ENCODE peak calls at places on chromosomes 16 and 17, in four cellular contexts. I is transverse colon, X is sigmoid colon, F is A549. J is an unnamed sample. For H3K4me1, the result is how much of the 10 kb centered on the place peaks cover.

GRCh38 chr17:59413014-59413725 is 81.7 kb downstream of the YPEL2 start:
- DNase-seq in I (no peak), X (no peak), F (no peak), J (no peak)

GRCh38 chr17:1643293-1643998 is 2.1 kb downstream of the SCARF1 start:
- DNase-seq in I (peak), X (no peak), F (peak), J (no peak)

GRCh38 chr17:6667516-6667915 is 16.0 kb downstream of the C17orf100 start:
- DNase-seq in I (no peak), X (no peak), F (no peak), J (no peak)

GRCh38 chr17:7046127-7046724 is 2.3 kb upstream of the SLC16A11 start:
- DNase-seq in I (peak), X (no peak), F (no peak), J (no peak)

GRCh38 chr16:25052530-25052929 is 37.4 kb upstream of the ARHGAP17 start:
- DNase-seq in I (no peak), X (no peak), F (no peak), J (no peak)

GRCh38 chr17:72772331-72772821 is 320.1 kb downstream of the SLC39A11 start:
- DNase-seq in I (peak), X (no peak), F (no peak), J (no peak)

GRCh38 chr17:79789943-79790804 is 6.7 kb downstream of the CBX8 start:
- DNase-seq in I (peak), X (no peak), F (peak), J (no peak)

GRCh38 chr16:69187891-69188451 is 1.0 kb downstream of the SNTB2 start:
- DNase-seq in I (peak), X (peak), F (peak), J (peak)

GRCh38 chr17:8658800-8659199 is 28.3 kb upstream of the MYH10 start:
- DNase-seq in I (no peak), X (no peak), F (no peak), J (no peak)

GRCh38 chr17:70108166-70108565 is 33.1 kb downstream of the KCNJ16 start:
- DNase-seq in I (no peak), X (no peak), F (no peak), J (no peak)

GRCh38 chr17:27449541-27449940 is 6.7 kb upstream of the KSR1 start:
- DNase-seq in I (no peak), X (no peak), F (no peak), J (no peak)

GRCh38 chr17:63819131-63819530 is 8.1 kb upstream of the PSMC5 start:
- DNase-seq in I (no peak), X (no peak), F (no peak), J (no peak)

GRCh38 chr16:57653936-57654335 is 14.2 kb upstream of the ADGRG3 start:
- DNase-seq in I (no peak), X (no peak), F (no peak), J (no peak)

GRCh38 chr16:66512589-66513404 is 37.1 kb downstream of the TK2 start:
- DNase-seq in I (no peak), X (peak), F (peak), J (no peak)
- TF ChIP-seq EP300 in I (no peak), X (no peak), F (peak), J (no peak)

DNA sequence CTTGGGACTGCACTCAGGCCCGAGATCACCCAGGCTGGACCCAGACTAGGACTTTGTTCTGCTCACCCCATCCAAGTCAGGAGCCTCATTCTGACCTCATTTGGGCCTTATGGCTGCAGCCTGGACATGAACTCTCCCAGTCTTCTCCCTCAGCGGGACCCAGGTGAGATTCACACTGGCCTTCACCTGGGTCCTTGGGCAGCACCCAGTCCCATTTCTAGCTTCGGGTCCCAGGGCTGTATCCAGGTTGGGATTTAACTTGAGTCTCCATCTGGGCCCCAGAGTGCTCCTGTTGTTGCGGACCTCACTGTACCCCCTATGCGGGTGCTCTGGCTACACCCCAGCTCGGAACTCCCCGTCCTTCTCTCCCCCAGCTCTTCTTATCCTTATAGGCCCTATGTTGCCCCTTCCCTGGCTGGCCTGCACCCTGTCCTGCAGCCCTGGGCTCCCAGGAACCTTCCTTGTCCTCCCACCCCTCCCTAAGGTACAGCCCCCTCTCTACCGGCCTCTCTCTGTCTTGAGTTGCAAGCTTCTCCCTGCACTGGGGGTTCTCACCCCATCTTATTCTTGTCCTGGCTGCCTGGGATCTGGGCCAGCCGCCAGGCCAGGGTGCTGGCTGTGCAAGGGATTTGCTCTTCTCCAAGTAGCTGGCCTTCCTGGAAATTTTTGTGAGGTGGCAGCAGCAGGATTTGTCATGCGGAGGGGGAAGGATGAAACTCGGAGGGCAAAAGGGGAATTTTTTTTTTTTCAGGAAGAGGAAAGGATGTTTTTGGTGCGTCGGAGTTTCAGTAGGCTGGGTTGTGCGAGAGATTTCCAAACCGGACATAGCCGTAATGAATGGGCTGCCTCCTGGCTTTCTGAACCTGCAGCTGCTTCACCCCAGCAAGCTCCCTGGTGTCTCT is 904 bp downstream of the MAP2K3 start:
- DNase-seq in I (peak), X (peak), F (no peak), J (no peak)
- H3K4me1 ChIP-seq in I (under half), X (half or more), F (half or more), J (under half)

GRCh38 chr17:57561072-57561861 is 183.8 kb downstream of the CCDC182 start:
- DNase-seq in I (no peak), X (no peak), F (no peak), J (no peak)
- TF ChIP-seq EP300 in I (no peak), X (no peak), F (no peak), J (no peak)

GRCh38 chr16:55488306-55488705 is 9.3 kb downstream of the MMP2 start:
- DNase-seq in I (no peak), X (no peak), F (no peak), J (no peak)

GRCh38 chr16:55489956-55490265 is 10.9 kb downstream of the MMP2 start:
- DNase-seq in I (no peak), X (peak), F (no peak), J (no peak)

GRCh38 chr16:55489119-55489955 is 10.3 kb downstream of the MMP2 start:
- DNase-seq in I (no peak), X (peak), F (no peak), J (no peak)

GRCh38 chr16:55491691-55492090 is 12.7 kb downstream of the MMP2 start:
- DNase-seq in I (no peak), X (no peak), F (no peak), J (no peak)

GRCh38 chr16:55490301-55490700 is 11.3 kb downstream of the MMP2 start:
- DNase-seq in I (no peak), X (peak), F (no peak), J (no peak)
- H3K4me1 ChIP-seq in I (under half), X (under half), F (under half), J (under half)